ENCODE peak calls at places on chromosomes 5 and 9, in five cellular contexts. S, I, V, B and F are unnamed samples.

GRCh38 chr5:40477856-40478546 is 201.7 kb upstream of the PTGER4 start:
- DNase-seq in S (no peak), I (no peak), V (peak; percentile 29), B (no peak), F (no peak)

GRCh38 chr9:3475300-3476020 is 50.3 kb downstream of the RFX3 start:
- DNase-seq in S (no peak), I (no peak), V (no peak), B (no peak), F (no peak)

GRCh38 chr5:37840036-37840909 is at the start of gene GDNF:
- DNase-seq in S (peak; percentile 65), I (no peak), V (peak; percentile 77), B (no peak), F (peak; percentile 85)

GRCh38 chr9:135736979-135737839 is 35.2 kb downstream of the KCNT1 start:
- DNase-seq in S (no peak), I (no peak), V (no peak), B (no peak), F (no peak)

GRCh38 chr5:135156715-135157404 is 122.8 kb upstream of the PITX1 start:
- DNase-seq in S (no peak), I (no peak), V (no peak), B (no peak), F (no peak)

GRCh38 chr5:5886812-5887486 is 464.5 kb downstream of the ICE1 start:
- DNase-seq in S (peak; percentile 79), I (peak; percentile 15), V (no peak), B (peak; percentile 19), F (no peak)

GRCh38 chr9:116860509-116861120 is 173.5 kb downstream of the TRIM32 start:
- DNase-seq in S (peak; percentile 85), I (peak; percentile 69), V (peak; percentile 63), B (no peak), F (peak; percentile 68)

GRCh38 chr9:87236546-87236945 is 261.1 kb upstream of the DAPK1 start:
- DNase-seq in S (no peak), I (no peak), V (peak; percentile 28), B (no peak), F (no peak)

GRCh38 chr9:134025606-134026541 is 593 bp downstream of the BRD3OS start:
- DNase-seq in S (peak; percentile 77), I (peak; percentile 65), V (peak; percentile 41), B (no peak), F (peak; percentile 68)

GRCh38 chr9:95088421-95089161 is 228.9 kb downstream of the FANCC start:
- DNase-seq in S (no peak), I (no peak), V (no peak), B (no peak), F (peak; percentile 38)

GRCh38 chr9:13427587-13427986 is 148.1 kb upstream of the MPDZ start:
- DNase-seq in S (no peak), I (peak; percentile 53), V (peak; percentile 50), B (no peak), F (peak; percentile 54)

GRCh38 chr5:163757344-163757743 is 251.9 kb downstream of the MAT2B start:
- DNase-seq in S (no peak), I (no peak), V (no peak), B (no peak), F (peak; percentile 22)

GRCh38 chr5:170341545-170341944 is 44.0 kb upstream of the LCP2 start:
- DNase-seq in S (no peak), I (no peak), V (no peak), B (no peak), F (no peak)

GRCh38 chr5:159639590-159639989 is 276.7 kb upstream of the ADRA1B start:
- DNase-seq in S (no peak), I (no peak), V (no peak), B (no peak), F (no peak)

GRCh38 chr5:124421584-124421983 is 324.9 kb downstream of the ZNF608 start:
- DNase-seq in S (no peak), I (no peak), V (no peak), B (no peak), F (no peak)

GRCh38 chr5:40497573-40497972 is 182.1 kb upstream of the PTGER4 start:
- DNase-seq in S (no peak), I (no peak), V (peak; percentile 65), B (no peak), F (no peak)

GRCh38 chr5:59665086-59665831 is 228.3 kb downstream of the PDE4D start:
- DNase-seq in S (no peak), I (no peak), V (no peak), B (no peak), F (no peak)
- H2BK15ac ChIP-seq in S (no peak overlapping the region), I (no peak overlapping the region), V (no peak overlapping the region), B (no peak overlapping the region), F (no peak overlapping the region)

GRCh38 chr5:141338538-141339306 is at the start of gene PCDHGA2:
- DNase-seq in S (peak; percentile 62), I (no peak), V (peak; percentile 66), B (no peak), F (no peak)
- H3K9me3 ChIP-seq in S (peaks cover 17% of the 10 kb centered on the region), I (peaks cover 17% of the 10 kb centered on the region), V (peaks cover 32% of the 10 kb centered on the region), B (peaks cover 37% of the 10 kb centered on the region), F (peaks cover 67% of the 10 kb centered on the region)

GRCh38 chr5:78696637-78697036 is 48.1 kb upstream of the LHFPL2 start:
- DNase-seq in S (no peak), I (no peak), V (no peak), B (no peak), F (no peak)
- H2BK15ac ChIP-seq in S (no peak overlapping the region), I (no peak overlapping the region), V (no peak overlapping the region), B (no peak overlapping the region), F (no peak overlapping the region)

GRCh38 chr5:141362719-141363118 is 1.2 kb upstream of the PCDHGA5 start:
- DNase-seq in S (no peak), I (no peak), V (no peak), B (no peak), F (no peak)
- H3K9me3 ChIP-seq in S (peaks cover 22% of the 10 kb centered on the region), I (peaks cover 53% of the 10 kb centered on the region), V (peaks cover 53% of the 10 kb centered on the region), B (peaks cover 51% of the 10 kb centered on the region), F (peaks cover 72% of the 10 kb centered on the region)

DNA sequence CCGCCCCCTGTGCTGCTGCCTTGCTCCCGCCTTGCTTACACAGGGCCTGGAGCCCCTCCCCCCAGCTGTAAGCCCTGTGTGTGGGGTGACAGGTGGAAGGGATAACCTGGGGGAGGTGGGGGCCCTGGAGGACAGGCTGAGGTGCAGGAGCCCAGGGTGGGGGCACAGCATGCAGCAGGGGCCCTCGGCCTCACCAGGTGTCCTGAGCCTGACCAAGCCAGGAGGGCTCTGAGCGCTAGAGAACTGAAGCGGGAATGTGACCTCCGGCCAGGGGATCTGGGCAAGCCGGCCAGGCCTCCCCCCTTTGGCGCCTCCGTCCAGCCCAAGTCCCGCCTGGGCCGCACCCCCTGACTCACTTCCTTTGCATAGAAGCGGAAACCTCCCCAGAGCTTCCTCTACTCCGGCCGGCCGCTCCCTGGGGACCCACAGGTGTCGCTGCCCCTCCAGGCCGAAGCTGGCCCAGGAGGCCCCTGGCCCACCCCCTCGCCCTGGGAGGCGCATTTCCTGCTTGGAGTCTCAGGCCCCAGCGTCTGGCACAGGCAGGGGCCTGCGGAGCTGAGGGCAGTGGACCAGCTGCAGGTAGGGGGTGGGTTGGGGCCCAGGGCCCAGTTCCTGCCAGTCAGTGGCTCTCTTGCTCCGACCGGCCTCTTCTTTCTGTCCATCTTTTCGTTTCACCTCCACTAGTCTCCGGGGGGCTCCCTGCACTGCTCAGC is at the start of gene TOR4A:
- DNase-seq in S (peak; percentile 92), I (no peak), V (peak; percentile 86), B (no peak), F (peak; percentile 93)
- H2BK15ac ChIP-seq in S (no peak within 1 kb of the TSS), I (peak within 1 kb of the TSS; percentile 96), V (peak within 1 kb of the TSS; percentile 40), B (no peak within 1 kb of the TSS), F (peak within 1 kb of the TSS; percentile 100)

DNA sequence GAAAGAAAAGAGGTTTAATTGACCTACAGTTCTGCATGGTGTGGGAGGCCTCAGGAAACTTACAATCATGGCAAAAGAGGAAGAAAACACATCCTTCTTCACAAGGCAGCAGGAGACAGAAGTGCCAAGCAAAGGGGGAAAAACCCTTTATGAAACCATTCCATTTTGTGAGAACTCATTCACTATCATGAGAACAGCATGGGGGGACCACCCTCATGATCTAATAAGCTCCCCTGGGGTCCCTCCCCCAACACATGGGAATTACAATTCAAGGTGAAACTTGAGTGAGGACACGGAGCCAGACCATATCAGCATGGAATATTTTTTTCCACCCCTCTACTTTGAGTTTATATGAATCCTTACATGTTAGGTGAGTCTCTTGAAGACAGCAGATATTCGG is 173.7 kb downstream of the PHF2 start:
- DNase-seq in S (no peak), I (no peak), V (no peak), B (no peak), F (no peak)
- H3K9me3 ChIP-seq in S (peaks cover 21% of the 10 kb centered on the region), I (peaks cover 9% of the 10 kb centered on the region), V (peaks cover 6% of the 10 kb centered on the region), B (peaks cover 35% of the 10 kb centered on the region), F (peaks cover 37% of the 10 kb centered on the region)